ENCODE peak calls at places on chromosomes 6 and 20, in seven cellular contexts. One of them, this sample, is unnamed.

GRCh38 chr6:163897030-163897429 is 482.5 kb downstream of the QKI start:
- DNase-seq in EL: peak
- DNase-seq in memory B cell: no peak
- DNase-seq in substantia nigra: no peak
- DNase-seq in endodermal cell: no peak
- DNase-seq in astrocyte of the spinal cord: peak
- DNase-seq in AG04450: no peak
- DNase-seq in this sample: no peak

GRCh38 chr20:52682271-52682670 is 289.9 kb upstream of the TSHZ2 start:
- DNase-seq in EL: no peak
- DNase-seq in memory B cell: no peak
- DNase-seq in substantia nigra: no peak
- DNase-seq in endodermal cell: no peak
- DNase-seq in astrocyte of the spinal cord: no peak
- DNase-seq in AG04450: no peak
- DNase-seq in this sample: no peak

GRCh38 chr6:5619249-5619648 is 357.9 kb downstream of the FARS2 start:
- DNase-seq in EL: no peak
- DNase-seq in memory B cell: peak
- DNase-seq in substantia nigra: no peak
- DNase-seq in endodermal cell: no peak
- DNase-seq in astrocyte of the spinal cord: no peak
- DNase-seq in AG04450: no peak
- DNase-seq in this sample: no peak

GRCh38 chr6:164133095-164133494 is 718.6 kb downstream of the QKI start:
- DNase-seq in EL: peak
- DNase-seq in memory B cell: no peak
- DNase-seq in substantia nigra: no peak
- DNase-seq in endodermal cell: no peak
- DNase-seq in astrocyte of the spinal cord: peak
- DNase-seq in AG04450: no peak
- DNase-seq in this sample: no peak

GRCh38 chr6:159594750-159595117 is 98.3 kb downstream of the SOD2 start:
- DNase-seq in EL: peak
- DNase-seq in memory B cell: no peak
- DNase-seq in substantia nigra: no peak
- DNase-seq in endodermal cell: no peak
- DNase-seq in astrocyte of the spinal cord: peak
- DNase-seq in AG04450: no peak
- DNase-seq in this sample: no peak

GRCh38 chr6:165580139-165580538 is 82.9 kb downstream of the PDE10A start:
- DNase-seq in EL: no peak
- DNase-seq in memory B cell: no peak
- DNase-seq in substantia nigra: no peak
- DNase-seq in endodermal cell: no peak
- DNase-seq in astrocyte of the spinal cord: no peak
- DNase-seq in AG04450: no peak
- DNase-seq in this sample: no peak

GRCh38 chr6:164826831-164827468 is 482.5 kb downstream of the C6orf118 start:
- DNase-seq in EL: no peak
- DNase-seq in memory B cell: no peak
- DNase-seq in substantia nigra: peak
- DNase-seq in endodermal cell: no peak
- DNase-seq in astrocyte of the spinal cord: no peak
- DNase-seq in AG04450: no peak
- DNase-seq in this sample: no peak

GRCh38 chr6:109977791-109978173 is 329 bp upstream of the GPR6 start:
- DNase-seq in EL: no peak
- DNase-seq in memory B cell: no peak
- DNase-seq in substantia nigra: no peak
- DNase-seq in endodermal cell: no peak
- DNase-seq in astrocyte of the spinal cord: no peak
- DNase-seq in AG04450: no peak
- DNase-seq in this sample: no peak

GRCh38 chr20:46022411-46023147 is 6.4 kb upstream of the SLC12A5 start:
- DNase-seq in EL: peak
- DNase-seq in memory B cell: peak
- DNase-seq in substantia nigra: peak
- DNase-seq in endodermal cell: peak
- DNase-seq in astrocyte of the spinal cord: no peak
- DNase-seq in AG04450: no peak
- DNase-seq in this sample: no peak

GRCh38 chr6:68876792-68877493 is 241.9 kb downstream of the ADGRB3 start:
- DNase-seq in EL: peak
- DNase-seq in memory B cell: no peak
- DNase-seq in substantia nigra: no peak
- DNase-seq in endodermal cell: no peak
- DNase-seq in astrocyte of the spinal cord: peak
- DNase-seq in AG04450: no peak
- DNase-seq in this sample: no peak

GRCh38 chr6:36118550-36119107 is 11.7 kb upstream of the MAPK13 start:
- DNase-seq in EL: no peak
- DNase-seq in memory B cell: no peak
- DNase-seq in substantia nigra: no peak
- DNase-seq in endodermal cell: no peak
- DNase-seq in astrocyte of the spinal cord: no peak
- DNase-seq in AG04450: no peak
- DNase-seq in this sample: no peak

GRCh38 chr6:12679291-12679690 is 37.3 kb upstream of the PHACTR1 start:
- DNase-seq in EL: no peak
- DNase-seq in memory B cell: no peak
- DNase-seq in substantia nigra: no peak
- DNase-seq in endodermal cell: no peak
- DNase-seq in astrocyte of the spinal cord: no peak
- DNase-seq in AG04450: no peak
- DNase-seq in this sample: no peak

GRCh38 chr20:57440678-57441509 is 49.7 kb downstream of the RBM38 start:
- DNase-seq in EL: no peak
- DNase-seq in memory B cell: no peak
- DNase-seq in substantia nigra: peak
- DNase-seq in endodermal cell: peak
- DNase-seq in astrocyte of the spinal cord: peak
- DNase-seq in AG04450: peak
- DNase-seq in this sample: no peak

GRCh38 chr6:38020593-38020992 is 201.1 kb downstream of the ZFAND3 start:
- DNase-seq in EL: no peak
- DNase-seq in memory B cell: no peak
- DNase-seq in substantia nigra: no peak
- DNase-seq in endodermal cell: no peak
- DNase-seq in astrocyte of the spinal cord: no peak
- DNase-seq in AG04450: no peak
- DNase-seq in this sample: no peak

GRCh38 chr6:129893513-129894098 is 32.5 kb upstream of the TMEM244 start:
- DNase-seq in EL: peak
- DNase-seq in memory B cell: no peak
- DNase-seq in substantia nigra: no peak
- DNase-seq in endodermal cell: no peak
- DNase-seq in astrocyte of the spinal cord: peak
- DNase-seq in AG04450: no peak
- DNase-seq in this sample: no peak

GRCh38 chr6:155200012-155200411 is 63.8 kb upstream of the CLDN20 start:
- DNase-seq in EL: peak
- DNase-seq in memory B cell: no peak
- DNase-seq in substantia nigra: no peak
- DNase-seq in endodermal cell: no peak
- DNase-seq in astrocyte of the spinal cord: no peak
- DNase-seq in AG04450: no peak
- DNase-seq in this sample: no peak

GRCh38 chr6:24659547-24659946 is 7.2 kb downstream of the TDP2 start:
- DNase-seq in EL: no peak
- DNase-seq in memory B cell: no peak
- DNase-seq in substantia nigra: no peak
- DNase-seq in endodermal cell: no peak
- DNase-seq in astrocyte of the spinal cord: no peak
- DNase-seq in AG04450: no peak
- DNase-seq in this sample: no peak

GRCh38 chr6:8114956-8115355 is 12.6 kb upstream of the EEF1E1 start:
- DNase-seq in EL: no peak
- DNase-seq in memory B cell: no peak
- DNase-seq in substantia nigra: no peak
- DNase-seq in endodermal cell: no peak
- DNase-seq in astrocyte of the spinal cord: no peak
- DNase-seq in AG04450: no peak
- DNase-seq in this sample: no peak

GRCh38 chr6:16524380-16524707 is 236.9 kb downstream of the ATXN1 start:
- DNase-seq in EL: peak
- DNase-seq in memory B cell: no peak
- DNase-seq in substantia nigra: no peak
- DNase-seq in endodermal cell: no peak
- DNase-seq in astrocyte of the spinal cord: peak
- DNase-seq in AG04450: no peak
- DNase-seq in this sample: no peak

GRCh38 chr6:133169901-133170300 is 71.3 kb upstream of the EYA4 start:
- DNase-seq in EL: no peak
- DNase-seq in memory B cell: no peak
- DNase-seq in substantia nigra: no peak
- DNase-seq in endodermal cell: no peak
- DNase-seq in astrocyte of the spinal cord: no peak
- DNase-seq in AG04450: no peak
- DNase-seq in this sample: no peak

GRCh38 chr6:105482227-105482839 is 79.5 kb upstream of the PREP start:
- DNase-seq in EL: peak
- DNase-seq in memory B cell: no peak
- DNase-seq in substantia nigra: no peak
- DNase-seq in endodermal cell: no peak
- DNase-seq in astrocyte of the spinal cord: peak
- DNase-seq in AG04450: no peak
- DNase-seq in this sample: no peak

GRCh38 chr6:36912583-36912982 is 26.8 kb downstream of the C6orf89 start:
- DNase-seq in EL: peak
- DNase-seq in memory B cell: no peak
- DNase-seq in substantia nigra: no peak
- DNase-seq in endodermal cell: no peak
- DNase-seq in astrocyte of the spinal cord: peak
- DNase-seq in AG04450: peak
- DNase-seq in this sample: peak

GRCh38 chr20:64160536-64161495 is 3.4 kb upstream of the MYT1 start:
- DNase-seq in EL: no peak
- DNase-seq in memory B cell: no peak
- DNase-seq in substantia nigra: no peak
- DNase-seq in endodermal cell: peak
- DNase-seq in astrocyte of the spinal cord: no peak
- DNase-seq in AG04450: no peak
- DNase-seq in this sample: no peak

GRCh38 chr6:46490425-46491200 is 636 bp downstream of the RCAN2 start:
- DNase-seq in EL: peak
- DNase-seq in memory B cell: no peak
- DNase-seq in substantia nigra: peak
- DNase-seq in endodermal cell: peak
- DNase-seq in astrocyte of the spinal cord: no peak
- DNase-seq in AG04450: no peak
- DNase-seq in this sample: no peak

GRCh38 chr20:25544316-25544715 is 41.0 kb downstream of the NINL start:
- DNase-seq in EL: no peak
- DNase-seq in memory B cell: no peak
- DNase-seq in substantia nigra: no peak
- DNase-seq in endodermal cell: no peak
- DNase-seq in astrocyte of the spinal cord: no peak
- DNase-seq in AG04450: no peak
- DNase-seq in this sample: no peak

GRCh38 chr20:62697468-62697912 is 11.1 kb upstream of the NTSR1 start:
- DNase-seq in EL: no peak
- DNase-seq in memory B cell: no peak
- DNase-seq in substantia nigra: peak
- DNase-seq in endodermal cell: no peak
- DNase-seq in astrocyte of the spinal cord: no peak
- DNase-seq in AG04450: no peak
- DNase-seq in this sample: no peak

GRCh38 chr20:32560989-32561830 is 23.9 kb downstream of the NOL4L start:
- DNase-seq in EL: no peak
- DNase-seq in memory B cell: no peak
- DNase-seq in substantia nigra: no peak
- DNase-seq in endodermal cell: peak
- DNase-seq in astrocyte of the spinal cord: no peak
- DNase-seq in AG04450: no peak
- DNase-seq in this sample: no peak

GRCh38 chr20:59724457-59725366 is 120.4 kb downstream of the PHACTR3 start:
- DNase-seq in EL: no peak
- DNase-seq in memory B cell: no peak
- DNase-seq in substantia nigra: no peak
- DNase-seq in endodermal cell: peak
- DNase-seq in astrocyte of the spinal cord: no peak
- DNase-seq in AG04450: no peak
- DNase-seq in this sample: no peak

GRCh38 chr20:38270869-38271608 is 10.5 kb upstream of the KIAA1755 start:
- DNase-seq in EL: peak
- DNase-seq in memory B cell: no peak
- DNase-seq in substantia nigra: no peak
- DNase-seq in endodermal cell: no peak
- DNase-seq in astrocyte of the spinal cord: peak
- DNase-seq in AG04450: peak
- DNase-seq in this sample: peak

GRCh38 chr6:11766589-11767450 is 11.8 kb downstream of the ADTRP start:
- DNase-seq in EL: peak
- DNase-seq in memory B cell: no peak
- DNase-seq in substantia nigra: no peak
- DNase-seq in endodermal cell: no peak
- DNase-seq in astrocyte of the spinal cord: peak
- DNase-seq in AG04450: peak
- DNase-seq in this sample: peak

GRCh38 chr6:89351632-89352328 is 742 bp downstream of the UBE2J1 start:
- DNase-seq in EL: no peak
- DNase-seq in memory B cell: no peak
- DNase-seq in substantia nigra: no peak
- DNase-seq in endodermal cell: no peak
- DNase-seq in astrocyte of the spinal cord: peak
- DNase-seq in AG04450: no peak
- DNase-seq in this sample: no peak

GRCh38 chr20:63011798-63012197 is 5.0 kb upstream of the BHLHE23 start:
- DNase-seq in EL: no peak
- DNase-seq in memory B cell: no peak
- DNase-seq in substantia nigra: no peak
- DNase-seq in endodermal cell: no peak
- DNase-seq in astrocyte of the spinal cord: no peak
- DNase-seq in AG04450: no peak
- DNase-seq in this sample: no peak

GRCh38 chr6:158911746-158912158 is 88.2 kb downstream of the RSPH3 start:
- DNase-seq in EL: no peak
- DNase-seq in memory B cell: peak
- DNase-seq in substantia nigra: no peak
- DNase-seq in endodermal cell: no peak
- DNase-seq in astrocyte of the spinal cord: no peak
- DNase-seq in AG04450: no peak
- DNase-seq in this sample: no peak

GRCh38 chr20:37308098-37309050 is 18.9 kb downstream of the MANBAL start:
- DNase-seq in EL: no peak
- DNase-seq in memory B cell: no peak
- DNase-seq in substantia nigra: no peak
- DNase-seq in endodermal cell: no peak
- DNase-seq in astrocyte of the spinal cord: no peak
- DNase-seq in AG04450: no peak
- DNase-seq in this sample: no peak

GRCh38 chr20:44056010-44056698 is 130.8 kb downstream of the JPH2 start:
- DNase-seq in EL: peak
- DNase-seq in memory B cell: no peak
- DNase-seq in substantia nigra: peak
- DNase-seq in endodermal cell: peak
- DNase-seq in astrocyte of the spinal cord: no peak
- DNase-seq in AG04450: no peak
- DNase-seq in this sample: no peak

GRCh38 chr20:35680464-35681183 is 15.9 kb upstream of the CPNE1 start:
- DNase-seq in EL: no peak
- DNase-seq in memory B cell: no peak
- DNase-seq in substantia nigra: no peak
- DNase-seq in endodermal cell: no peak
- DNase-seq in astrocyte of the spinal cord: no peak
- DNase-seq in AG04450: no peak
- DNase-seq in this sample: no peak

GRCh38 chr6:17494919-17495318 is 101.5 kb downstream of the CAP2 start:
- DNase-seq in EL: no peak
- DNase-seq in memory B cell: no peak
- DNase-seq in substantia nigra: no peak
- DNase-seq in endodermal cell: no peak
- DNase-seq in astrocyte of the spinal cord: no peak
- DNase-seq in AG04450: no peak
- DNase-seq in this sample: no peak

GRCh38 chr20:48738399-48739304 is 89.1 kb downstream of the PREX1 start:
- DNase-seq in EL: no peak
- DNase-seq in memory B cell: no peak
- DNase-seq in substantia nigra: peak
- DNase-seq in endodermal cell: no peak
- DNase-seq in astrocyte of the spinal cord: no peak
- DNase-seq in AG04450: no peak
- DNase-seq in this sample: no peak